ENCODE peak calls at places on chromosomes 13 and 19, in nine cellular contexts. Y is PC-3, V is GM23248, J is mammary epithelial cell, N is OCI-LY7, I is IMR-90, X is GM23338, F is hepatocyte, R is neural progenitor cell. S is an unnamed sample.

GRCh38 chr13:70755411-70755810 is 647.2 kb upstream of the KLHL1 start:
- DNase-seq in Y (no peak), V (no peak), J (no peak), N (no peak), I (no peak), X (no peak), F (no peak), R (no peak), S (no peak)

GRCh38 chr13:33639640-33640080 is 178.3 kb upstream of the RFC3 start:
- DNase-seq in Y (peak; percentile 39), V (peak; percentile 9), J (peak; percentile 69), N (peak; percentile 25), I (no peak), X (no peak), F (no peak), R (no peak), S (no peak)

GRCh38 chr19:48379058-48379457 is 12.3 kb downstream of the KDELR1 start:
- DNase-seq in Y (peak; percentile 17), V (no peak), J (no peak), N (no peak), I (no peak), X (no peak), F (no peak), R (no peak), S (no peak)

GRCh38 chr19:45280471-45280961 is 29.4 kb downstream of the MARK4 start:
- DNase-seq in Y (no peak), V (no peak), J (no peak), N (no peak), I (no peak), X (no peak), F (peak; percentile 33), R (no peak), S (no peak)

GRCh38 chr19:41541990-41542584 is 33.9 kb upstream of the CEACAM21 start:
- DNase-seq in Y (peak; percentile 59), V (peak; percentile 58), J (peak; percentile 14), N (peak; percentile 81), I (peak; percentile 4), X (peak; percentile 87), F (no peak), R (peak; percentile 57), S (no peak)

GRCh38 chr13:112806761-112807652 is 117.2 kb downstream of the ATP11A start:
- DNase-seq in Y (no peak), V (no peak), J (no peak), N (no peak), I (peak; percentile 47), X (no peak), F (no peak), R (no peak), S (no peak)

GRCh38 chr13:33519561-33520479 is 234.3 kb upstream of the STARD13 start:
- DNase-seq in Y (no peak), V (peak; percentile 94), J (peak; percentile 69), N (no peak), I (peak; percentile 94), X (no peak), F (no peak), R (no peak), S (peak; percentile 98)

GRCh38 chr19:4896372-4896771 is 6.3 kb downstream of the ARRDC5 start:
- DNase-seq in Y (peak; percentile 66), V (peak; percentile 68), J (peak; percentile 44), N (no peak), I (peak; percentile 47), X (no peak), F (no peak), R (no peak), S (peak; percentile 12)

GRCh38 chr13:77509221-77509620 is 26.3 kb upstream of the SCEL start:
- DNase-seq in Y (peak; percentile 58), V (peak; percentile 43), J (no peak), N (no peak), I (peak; percentile 8), X (no peak), F (no peak), R (no peak), S (peak; percentile 89)

GRCh38 chr19:10019246-10019645 is 6.0 kb downstream of the RDH8 start:
- DNase-seq in Y (no peak), V (peak; percentile 40), J (no peak), N (no peak), I (no peak), X (no peak), F (no peak), R (no peak), S (no peak)

GRCh38 chr19:36051236-36051635 is 2.8 kb downstream of the THAP8 start:
- DNase-seq in Y (no peak), V (no peak), J (no peak), N (peak; percentile 40), I (no peak), X (peak; percentile 89), F (peak; percentile 44), R (peak; percentile 67), S (no peak)

GRCh38 chr19:39919976-39920375 is 14.5 kb downstream of the FCGBP start:
- DNase-seq in Y (peak; percentile 5), V (no peak), J (no peak), N (no peak), I (no peak), X (no peak), F (no peak), R (no peak), S (no peak)

GRCh38 chr13:80742027-80742426 is 401.1 kb upstream of the SPRY2 start:
- DNase-seq in Y (no peak), V (no peak), J (no peak), N (no peak), I (no peak), X (no peak), F (no peak), R (no peak), S (no peak)

GRCh38 chr13:42875448-42876269 is 94.3 kb downstream of the FAM216B start:
- DNase-seq in Y (no peak), V (peak; percentile 9), J (no peak), N (no peak), I (peak; percentile 54), X (peak; percentile 91), F (peak; percentile 65), R (peak; percentile 76), S (no peak)

GRCh38 chr13:84607614-84608013 is 725.3 kb upstream of the SLITRK1 start:
- DNase-seq in Y (peak; percentile 47), V (peak; percentile 82), J (peak; percentile 70), N (no peak), I (peak; percentile 75), X (no peak), F (no peak), R (no peak), S (peak; percentile 86)

GRCh38 chr19:10517760-10518443 is 655 bp upstream of the S1PR5 start:
- DNase-seq in Y (peak; percentile 41), V (peak; percentile 62), J (no peak), N (no peak), I (peak; percentile 15), X (peak; percentile 57), F (peak; percentile 19), R (peak; percentile 39), S (no peak)

GRCh38 chr13:107216046-107216715 is 648.2 kb upstream of the ARGLU1 start:
- DNase-seq in Y (no peak), V (no peak), J (peak; percentile 6), N (no peak), I (no peak), X (peak; percentile 17), F (no peak), R (peak; percentile 17), S (no peak)

GRCh38 chr19:4319067-4319718 is 14.8 kb downstream of the FSD1 start:
- DNase-seq in Y (no peak), V (no peak), J (no peak), N (no peak), I (no peak), X (no peak), F (no peak), R (no peak), S (no peak)

GRCh38 chr13:35554972-35555623 is 78.6 kb upstream of the MAB21L1 start:
- DNase-seq in Y (peak; percentile 12), V (peak; percentile 16), J (no peak), N (no peak), I (no peak), X (no peak), F (no peak), R (no peak), S (no peak)
- H3K4me2 ChIP-seq in Y (no peak overlapping the region), V (no peak overlapping the region), J (no peak overlapping the region), N (no peak overlapping the region), I (no peak overlapping the region), X (no peak overlapping the region), F (no peak overlapping the region), R (no peak overlapping the region), S (no peak overlapping the region)

GRCh38 chr19:53896682-53897081 is 12.4 kb upstream of the CACNG7 start:
- DNase-seq in Y (no peak), V (no peak), J (no peak), N (no peak), I (no peak), X (peak; percentile 43), F (no peak), R (peak; percentile 33), S (no peak)
- H3K4me2 ChIP-seq in Y (no peak overlapping the region), V (no peak overlapping the region), J (no peak overlapping the region), N (no peak overlapping the region), I (no peak overlapping the region), X (peak overlapping the region; percentile 99), F (no peak overlapping the region), R (no peak overlapping the region), S (no peak overlapping the region)

GRCh38 chr19:15862444-15862843 is 35.4 kb downstream of the CYP4F2 start:
- DNase-seq in Y (no peak), V (no peak), J (no peak), N (no peak), I (no peak), X (no peak), F (no peak), R (no peak), S (no peak)
- H3K4me2 ChIP-seq in Y (no peak overlapping the region), V (no peak overlapping the region), J (peak overlapping the region; percentile 44), N (no peak overlapping the region), I (no peak overlapping the region), X (no peak overlapping the region), F (no peak overlapping the region), R (no peak overlapping the region), S (no peak overlapping the region)

GRCh38 chr13:27965740-27966640 is 3.1 kb downstream of the CDX2 start:
- DNase-seq in Y (no peak), V (no peak), J (no peak), N (no peak), I (no peak), X (peak; percentile 93), F (no peak), R (peak; percentile 87), S (no peak)
- H3K4me2 ChIP-seq in Y (no peak overlapping the region), V (no peak overlapping the region), J (no peak overlapping the region), N (no peak overlapping the region), I (no peak overlapping the region), X (peak overlapping the region; percentile 73), F (peak overlapping the region; percentile 92), R (peak overlapping the region; percentile 66), S (no peak overlapping the region)

S was measured in astrocyte.